ENCODE peak calls at places on chromosomes 5 and 9, in seven cellular contexts. N is CD8-positive, alpha-beta T cell; Y is IMR-90; U is right lobe of liver; L is activated naive CD8-positive, alpha-beta T cell treated with anti-CD3 and anti-CD28 coated beads, Interleukin-2, amount 10 ng/mL, durations not matched to agents 7 days and 5 days; T is lung; C is activated naive CD4-positive, alpha-beta T cell treated with anti-CD3 and anti-CD28 coated beads, Interleukin-2, amount 50 U/mL, for 72 hours. G is an unnamed sample.

GRCh38 chr5:86880785-86881492 is 263.2 kb downstream of the COX7C start:
- ATAC-seq in N (peak), Y (peak), U (peak), L (peak), T (peak), C (peak), G (peak)

GRCh38 chr9:116662633-116663032 is 24.5 kb upstream of the TRIM32 start:
- ATAC-seq in N (no peak), Y (no peak), U (no peak), L (no peak), T (no peak), C (no peak), G (no peak)

GRCh38 chr5:116577064-116577788 is 2.6 kb upstream of the SEMA6A start:
- ATAC-seq in N (no peak), Y (no peak), U (no peak), L (peak), T (no peak), C (peak), G (no peak)

GRCh38 chr5:157022002-157022401 is 36.9 kb downstream of the HAVCR1 start:
- ATAC-seq in N (no peak), Y (no peak), U (peak), L (no peak), T (peak), C (no peak), G (no peak)

GRCh38 chr9:131500377-131500776 is 2.3 kb upstream of the POMT1 start:
- ATAC-seq in N (peak), Y (no peak), U (no peak), L (peak), T (no peak), C (peak), G (no peak)

GRCh38 chr5:62606878-62607277 is 28.3 kb downstream of the LRRC70 start:
- ATAC-seq in N (no peak), Y (peak), U (no peak), L (no peak), T (no peak), C (no peak), G (peak)

GRCh38 chr9:119026120-119026519 is 343.1 kb downstream of the BRINP1 start:
- ATAC-seq in N (no peak), Y (no peak), U (no peak), L (no peak), T (peak), C (no peak), G (no peak)

GRCh38 chr5:119335261-119335677 is 20.6 kb upstream of the TNFAIP8 start:
- ATAC-seq in N (no peak), Y (no peak), U (no peak), L (no peak), T (no peak), C (no peak), G (peak)

GRCh38 chr5:151642472-151643140 is 44.1 kb downstream of the SPARC start:
- ATAC-seq in N (no peak), Y (no peak), U (no peak), L (no peak), T (no peak), C (no peak), G (no peak)

GRCh38 chr5:142803428-142804111 is 33.4 kb downstream of the ARHGAP26 start:
- ATAC-seq in N (no peak), Y (no peak), U (peak), L (no peak), T (peak), C (no peak), G (no peak)

GRCh38 chr5:172156541-172156994 is 31.5 kb downstream of the STK10 start:
- ATAC-seq in N (no peak), Y (no peak), U (peak), L (no peak), T (no peak), C (no peak), G (no peak)

GRCh38 chr5:78597858-78598415 is 50.6 kb downstream of the LHFPL2 start:
- ATAC-seq in N (no peak), Y (no peak), U (no peak), L (no peak), T (no peak), C (no peak), G (no peak)

GRCh38 chr5:143403357-143403606 is 204 bp downstream of the NR3C1 start:
- ATAC-seq in N (peak), Y (no peak), U (peak), L (peak), T (peak), C (peak), G (peak)

GRCh38 chr5:150218693-150219035 is 28.8 kb downstream of the SLC6A7 start:
- ATAC-seq in N (no peak), Y (no peak), U (no peak), L (no peak), T (no peak), C (no peak), G (no peak)

GRCh38 chr5:135194573-135195266 is 160.7 kb upstream of the PITX1 start:
- ATAC-seq in N (no peak), Y (no peak), U (no peak), L (no peak), T (no peak), C (no peak), G (peak)

GRCh38 chr9:120904061-120904998 is 22.3 kb downstream of the TRAF1 start:
- ATAC-seq in N (peak), Y (no peak), U (peak), L (peak), T (no peak), C (peak), G (no peak)

GRCh38 chr5:113112435-113112834 is 135.8 kb downstream of the DCP2 start:
- ATAC-seq in N (no peak), Y (peak), U (peak), L (no peak), T (no peak), C (no peak), G (no peak)

GRCh38 chr5:142097681-142098080 is 10.9 kb upstream of the NDFIP1 start:
- ATAC-seq in N (peak), Y (no peak), U (no peak), L (no peak), T (no peak), C (peak), G (no peak)

GRCh38 chr5:36777105-36777757 is 99.3 kb upstream of the NIPBL start:
- ATAC-seq in N (no peak), Y (peak), U (peak), L (no peak), T (no peak), C (no peak), G (peak)

GRCh38 chr5:168872246-168872645 is 293.1 kb upstream of the PANK3 start:
- ATAC-seq in N (no peak), Y (no peak), U (no peak), L (no peak), T (no peak), C (no peak), G (no peak)

GRCh38 chr5:76604838-76605237 is 18.4 kb downstream of the F2RL2 start:
- ATAC-seq in N (no peak), Y (peak), U (no peak), L (no peak), T (no peak), C (no peak), G (no peak)

GRCh38 chr5:178202541-178202940 is 1.8 kb upstream of the HNRNPAB start:
- ATAC-seq in N (no peak), Y (no peak), U (no peak), L (no peak), T (no peak), C (no peak), G (no peak)

GRCh38 chr5:179805070-179805528 is 1.6 kb downstream of the MGAT4B start:
- ATAC-seq in N (no peak), Y (peak), U (peak), L (no peak), T (no peak), C (no peak), G (peak)

GRCh38 chr5:143850050-143850713 is 38.2 kb downstream of the HMHB1 start:
- ATAC-seq in N (no peak), Y (no peak), U (no peak), L (no peak), T (no peak), C (peak), G (no peak)

GRCh38 chr9:126608551-126608950 is 5.2 kb upstream of the LMX1B start:
- ATAC-seq in N (no peak), Y (no peak), U (no peak), L (no peak), T (no peak), C (no peak), G (no peak)

GRCh38 chr5:165495829-165496380 is 1990.5 kb downstream of the MAT2B start:
- ATAC-seq in N (no peak), Y (peak), U (peak), L (no peak), T (no peak), C (no peak), G (no peak)

GRCh38 chr5:102865171-102865509 is 110.0 kb downstream of the PAM start:
- ATAC-seq in N (no peak), Y (peak), U (no peak), L (no peak), T (no peak), C (no peak), G (peak)

GRCh38 chr5:55134053-55134722 is 25.8 kb upstream of the GPX8 start:
- ATAC-seq in N (peak), Y (no peak), U (no peak), L (peak), T (no peak), C (peak), G (no peak)

GRCh38 chr9:98007251-98007928 is 24.2 kb downstream of the ANP32B start:
- ATAC-seq in N (peak), Y (no peak), U (no peak), L (no peak), T (no peak), C (peak), G (no peak)

GRCh38 chr5:139371482-139372435 is 11.3 kb downstream of the SLC23A1 start:
- ATAC-seq in N (no peak), Y (no peak), U (no peak), L (peak), T (no peak), C (peak), G (no peak)

GRCh38 chr5:151085517-151086031 is 4.7 kb upstream of the TNIP1 start:
- ATAC-seq in N (no peak), Y (no peak), U (peak), L (no peak), T (peak), C (no peak), G (no peak)

GRCh38 chr5:142433526-142434321 is 108.9 kb upstream of the SPRY4 start:
- ATAC-seq in N (no peak), Y (peak), U (no peak), L (no peak), T (no peak), C (no peak), G (peak)

GRCh38 chr9:133448487-133448972 is 11.2 kb upstream of the CACFD1 start:
- ATAC-seq in N (no peak), Y (no peak), U (peak), L (no peak), T (no peak), C (no peak), G (peak)

G was measured in SK-N-SH treated with all-trans-retinoic acid at 6 μM for 48 hours.